ENCODE peak calls at places on chromosomes 2 and 18, in eight cellular contexts. O, A, T, J, F, Y, Z and I are unnamed samples.

GRCh38 chr2:104790100-104790811 is 63.7 kb upstream of the POU3F3 start:
- DNase-seq in O (no peak), A (no peak), T (no peak), J (no peak), F (no peak), Y (no peak), Z (peak; percentile 89), I (no peak)

GRCh38 chr2:203867561-203868200 is at the start of gene CTLA4:
- DNase-seq in O (no peak), A (no peak), T (no peak), J (no peak), F (no peak), Y (no peak), Z (no peak), I (no peak)

GRCh38 chr18:2826581-2826980 is 20.2 kb upstream of the EMILIN2 start:
- DNase-seq in O (no peak), A (no peak), T (no peak), J (no peak), F (no peak), Y (peak; percentile 33), Z (no peak), I (no peak)

GRCh38 chr2:207683438-207683837 is 28.0 kb upstream of the CCNYL1 start:
- DNase-seq in O (no peak), A (no peak), T (no peak), J (no peak), F (no peak), Y (no peak), Z (no peak), I (no peak)

GRCh38 chr2:161594445-161594844 is 29.8 kb upstream of the SLC4A10 start:
- DNase-seq in O (no peak), A (no peak), T (no peak), J (no peak), F (no peak), Y (no peak), Z (no peak), I (no peak)

GRCh38 chr2:224038049-224038829 is 847 bp downstream of the SERPINE2 start:
- DNase-seq in O (peak; percentile 8), A (peak; percentile 33), T (no peak), J (peak; percentile 16), F (peak; percentile 72), Y (no peak), Z (peak; percentile 61), I (peak; percentile 60)

GRCh38 chr2:221501210-221501882 is 70.8 kb downstream of the EPHA4 start:
- DNase-seq in O (no peak), A (no peak), T (no peak), J (peak; percentile 81), F (no peak), Y (no peak), Z (no peak), I (no peak)

GRCh38 chr18:79875931-79876461 is 75.5 kb downstream of the SLC66A2 start:
- DNase-seq in O (no peak), A (no peak), T (no peak), J (no peak), F (no peak), Y (no peak), Z (no peak), I (peak; percentile 6)

GRCh38 chr2:18073601-18074000 is 195.1 kb downstream of the KCNS3 start:
- DNase-seq in O (no peak), A (no peak), T (no peak), J (no peak), F (no peak), Y (no peak), Z (no peak), I (no peak)

GRCh38 chr2:172305066-172305465 is 122.3 kb upstream of the ITGA6 start:
- DNase-seq in O (no peak), A (no peak), T (no peak), J (no peak), F (no peak), Y (no peak), Z (no peak), I (no peak)

GRCh38 chr2:129331638-129332037 is 647.8 kb upstream of the RAB6C start:
- DNase-seq in O (no peak), A (no peak), T (no peak), J (no peak), F (no peak), Y (no peak), Z (peak; percentile 9), I (no peak)

GRCh38 chr2:235757212-235757611 is 263.4 kb downstream of the AGAP1 start:
- DNase-seq in O (no peak), A (no peak), T (no peak), J (no peak), F (no peak), Y (no peak), Z (no peak), I (no peak)

GRCh38 chr2:67839242-67839641 is 223.6 kb downstream of the C1D start:
- DNase-seq in O (no peak), A (no peak), T (no peak), J (no peak), F (no peak), Y (no peak), Z (no peak), I (no peak)

GRCh38 chr18:79642626-79643025 is 37.0 kb upstream of the CTDP1 start:
- DNase-seq in O (no peak), A (no peak), T (no peak), J (no peak), F (no peak), Y (no peak), Z (no peak), I (peak; percentile 17)

GRCh38 chr2:85064927-85065630 is 68.1 kb upstream of the TCF7L1 start:
- DNase-seq in O (no peak), A (no peak), T (no peak), J (no peak), F (no peak), Y (no peak), Z (peak; percentile 71), I (no peak)

GRCh38 chr2:64768426-64769033 is 114.8 kb upstream of the SERTAD2 start:
- DNase-seq in O (peak; percentile 13), A (no peak), T (no peak), J (no peak), F (no peak), Y (no peak), Z (no peak), I (peak; percentile 48)

GRCh38 chr18:60070631-60071030 is 170.8 kb downstream of the PMAIP1 start:
- DNase-seq in O (no peak), A (no peak), T (no peak), J (no peak), F (no peak), Y (no peak), Z (no peak), I (peak; percentile 49)

GRCh38 chr18:23424616-23425015 is 28.5 kb upstream of the RIOK3 start:
- DNase-seq in O (no peak), A (no peak), T (no peak), J (no peak), F (no peak), Y (no peak), Z (no peak), I (no peak)

GRCh38 chr18:56645415-56646016 is 5.6 kb upstream of the WDR7 start:
- DNase-seq in O (peak; percentile 51), A (no peak), T (peak; percentile 26), J (peak; percentile 16), F (peak; percentile 43), Y (no peak), Z (peak; percentile 4), I (no peak)

GRCh38 chr2:777051-777450 is 99.8 kb upstream of the TMEM18 start:
- DNase-seq in O (no peak), A (no peak), T (no peak), J (no peak), F (no peak), Y (no peak), Z (no peak), I (no peak)

GRCh38 chr2:108593547-108594098 is 59.4 kb downstream of the LIMS1 start:
- DNase-seq in O (no peak), A (no peak), T (no peak), J (peak; percentile 92), F (no peak), Y (no peak), Z (no peak), I (peak; percentile 91)

GRCh38 chr18:3180325-3180724 is 39.4 kb downstream of the MYOM1 start:
- DNase-seq in O (no peak), A (no peak), T (no peak), J (no peak), F (no peak), Y (no peak), Z (peak; percentile 68), I (no peak)

GRCh38 chr18:63881851-63882250 is 5.7 kb upstream of the SERPINB2 start:
- DNase-seq in O (no peak), A (no peak), T (no peak), J (peak; percentile 70), F (no peak), Y (no peak), Z (no peak), I (peak; percentile 78)

DNA sequence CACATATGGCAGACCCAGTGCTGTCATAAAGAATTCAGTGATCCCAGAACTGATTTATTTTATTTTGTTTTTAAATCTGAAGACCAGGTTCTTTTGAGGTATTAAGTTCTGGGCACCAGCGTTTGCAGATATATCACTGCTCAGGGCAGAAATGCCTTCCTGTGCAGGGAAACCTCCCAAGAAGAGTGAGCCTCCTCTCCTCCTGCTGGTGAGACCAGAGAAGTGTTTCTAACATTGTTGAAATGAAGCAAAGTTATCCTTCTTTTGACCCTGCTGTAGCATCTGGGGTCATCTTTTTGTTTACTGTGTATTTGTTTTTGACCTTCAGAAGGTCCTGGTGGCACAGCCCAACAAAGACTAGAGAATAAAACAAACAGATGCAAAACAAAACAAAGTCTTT is 94.0 kb downstream of the AQP4 start:
- DNase-seq in O (no peak), A (peak; percentile 6), T (no peak), J (no peak), F (peak; percentile 16), Y (no peak), Z (peak; percentile 47), I (no peak)
- TF ChIP-seq CTCF in O (peak; percentile 24), A (peak; percentile 56), T (peak; percentile 36), J (no peak), F (peak; percentile 41), Y (no peak), Z (peak; percentile 66), I (peak; percentile 72)

DNA sequence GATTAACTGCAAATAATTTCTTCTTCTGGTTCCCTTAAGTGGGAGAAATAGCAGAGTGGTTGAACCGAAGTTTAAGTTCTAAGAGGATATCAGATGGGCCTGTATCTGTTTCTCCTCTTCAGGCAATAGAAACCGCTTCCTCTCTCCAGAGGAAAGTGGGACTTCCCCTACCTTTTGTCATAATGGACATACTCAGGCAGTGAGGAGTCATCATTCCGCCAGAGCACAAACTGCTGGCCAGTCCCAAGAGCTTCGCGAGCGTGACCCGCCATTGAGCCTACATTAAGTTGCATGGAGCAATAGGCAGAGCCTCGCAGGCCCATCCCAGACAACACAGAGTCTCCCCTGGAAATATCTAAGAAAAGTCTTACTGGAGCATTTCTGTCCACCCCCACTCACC is 158.9 kb downstream of the LDLRAD4 start:
- DNase-seq in O (no peak), A (no peak), T (no peak), J (no peak), F (no peak), Y (no peak), Z (no peak), I (peak; percentile 2)
- H3K4me2 ChIP-seq in O (no peak overlapping the region), A (no peak overlapping the region), T (no peak overlapping the region), J (no peak overlapping the region), F (no peak overlapping the region), Y (no peak overlapping the region), Z (no peak overlapping the region), I (no peak overlapping the region)

GRCh38 chr2:189751080-189751658 is 11.4 kb downstream of the OSGEPL1 start:
- DNase-seq in O (peak; percentile 64), A (peak; percentile 54), T (peak; percentile 15), J (peak; percentile 40), F (peak; percentile 36), Y (peak; percentile 41), Z (peak; percentile 56), I (peak; percentile 20)
- H3K36me3 ChIP-seq in O (peaks cover 7% of the 10 kb centered on the region), A (peaks cover 1% of the 10 kb centered on the region), T (peaks cover 15% of the 10 kb centered on the region), J (peaks cover 3% of the 10 kb centered on the region), F (no peaks in the 10 kb centered on the region), Y (no peaks in the 10 kb centered on the region), Z (peaks cover 11% of the 10 kb centered on the region), I (peaks cover 9% of the 10 kb centered on the region)

GRCh38 chr2:99692785-99693184 is 203.0 kb upstream of the REV1 start:
- DNase-seq in O (peak; percentile 40), A (no peak), T (no peak), J (no peak), F (no peak), Y (no peak), Z (no peak), I (no peak)
- TF ChIP-seq CTCF in O (peak; percentile 71), A (peak; percentile 17), T (peak; percentile 42), J (no peak), F (no peak), Y (peak; percentile 15), Z (peak; percentile 24), I (peak; percentile 9)